ENCODE peak calls at places on chromosomes 12 and 14, in nine cellular contexts. One of them, this sample, is unnamed. For H3K4me1, the result is how much of the 10 kb centered on the place peaks cover.

GRCh38 chr14:53638966-53639365 is 317.7 kb downstream of the BMP4 start:
- DNase-seq in heart right ventricle: no peak
- DNase-seq in uterus: no peak
- DNase-seq in ascending aorta: no peak
- DNase-seq in left lung: no peak
- DNase-seq in neural progenitor cell: no peak
- DNase-seq in prostate gland: no peak
- DNase-seq in ovary: no peak
- DNase-seq in CD8-positive, alpha-beta T cell: no peak
- DNase-seq in this sample: no peak

GRCh38 chr12:3049176-3049575 is 28.0 kb upstream of the TSPAN9 start:
- DNase-seq in CD8-positive, alpha-beta T cell: no peak
- DNase-seq in neural progenitor cell: no peak
- DNase-seq in uterus: no peak
- DNase-seq in ovary: no peak
- DNase-seq in left lung: no peak
- DNase-seq in ascending aorta: no peak
- DNase-seq in heart right ventricle: no peak
- DNase-seq in prostate gland: no peak
- DNase-seq in this sample: no peak

GRCh38 chr12:108823804-108824203 is 33.6 kb downstream of the SSH1 start:
- DNase-seq in neural progenitor cell: no peak
- DNase-seq in ovary: no peak
- DNase-seq in CD8-positive, alpha-beta T cell: no peak
- DNase-seq in ascending aorta: no peak
- DNase-seq in prostate gland: no peak
- DNase-seq in uterus: no peak
- DNase-seq in left lung: no peak
- DNase-seq in heart right ventricle: no peak
- DNase-seq in this sample: no peak

GRCh38 chr12:19799216-19799615 is 359.9 kb downstream of the AEBP2 start:
- DNase-seq in uterus: no peak
- DNase-seq in left lung: no peak
- DNase-seq in heart right ventricle: no peak
- DNase-seq in CD8-positive, alpha-beta T cell: no peak
- DNase-seq in ovary: no peak
- DNase-seq in prostate gland: no peak
- DNase-seq in ascending aorta: no peak
- DNase-seq in neural progenitor cell: no peak
- DNase-seq in this sample: no peak

GRCh38 chr14:67522270-67522669 is 10.8 kb upstream of the PLEKHH1 start:
- DNase-seq in prostate gland: no peak
- DNase-seq in left lung: no peak
- DNase-seq in heart right ventricle: no peak
- DNase-seq in neural progenitor cell: peak
- DNase-seq in ascending aorta: no peak
- DNase-seq in uterus: no peak
- DNase-seq in ovary: no peak
- DNase-seq in CD8-positive, alpha-beta T cell: no peak
- DNase-seq in this sample: no peak

GRCh38 chr12:117119592-117120198 is 20.5 kb upstream of the TESC start:
- DNase-seq in left lung: no peak
- DNase-seq in neural progenitor cell: peak
- DNase-seq in CD8-positive, alpha-beta T cell: no peak
- DNase-seq in ovary: no peak
- DNase-seq in prostate gland: no peak
- DNase-seq in heart right ventricle: no peak
- DNase-seq in ascending aorta: no peak
- DNase-seq in uterus: no peak
- DNase-seq in this sample: no peak

GRCh38 chr12:56082967-56083366 is 3.0 kb downstream of the ERBB3 start:
- DNase-seq in neural progenitor cell: no peak
- DNase-seq in ovary: no peak
- DNase-seq in left lung: no peak
- DNase-seq in heart right ventricle: no peak
- DNase-seq in ascending aorta: no peak
- DNase-seq in uterus: no peak
- DNase-seq in CD8-positive, alpha-beta T cell: no peak
- DNase-seq in prostate gland: no peak
- DNase-seq in this sample: no peak

GRCh38 chr12:53543539-53543938 is 36.3 kb upstream of the NPFF start:
- DNase-seq in CD8-positive, alpha-beta T cell: peak
- DNase-seq in heart right ventricle: peak
- DNase-seq in left lung: no peak
- DNase-seq in prostate gland: peak
- DNase-seq in ovary: peak
- DNase-seq in uterus: peak
- DNase-seq in ascending aorta: no peak
- DNase-seq in neural progenitor cell: peak
- DNase-seq in this sample: peak

GRCh38 chr12:9883175-9883574 is 1.9 kb downstream of the KLRF2 start:
- DNase-seq in prostate gland: peak
- DNase-seq in CD8-positive, alpha-beta T cell: no peak
- DNase-seq in left lung: no peak
- DNase-seq in ascending aorta: no peak
- DNase-seq in ovary: no peak
- DNase-seq in neural progenitor cell: no peak
- DNase-seq in uterus: no peak
- DNase-seq in heart right ventricle: no peak
- DNase-seq in this sample: no peak

GRCh38 chr14:54480830-54481562 is 7.8 kb downstream of the GMFB start:
- DNase-seq in neural progenitor cell: no peak
- DNase-seq in ovary: no peak
- DNase-seq in ascending aorta: no peak
- DNase-seq in left lung: no peak
- DNase-seq in prostate gland: no peak
- DNase-seq in CD8-positive, alpha-beta T cell: no peak
- DNase-seq in uterus: no peak
- DNase-seq in heart right ventricle: no peak
- DNase-seq in this sample: no peak

GRCh38 chr14:68556253-68556652 is 236.6 kb downstream of the ZFP36L1 start:
- DNase-seq in left lung: no peak
- DNase-seq in ovary: no peak
- DNase-seq in prostate gland: no peak
- DNase-seq in uterus: peak
- DNase-seq in neural progenitor cell: no peak
- DNase-seq in CD8-positive, alpha-beta T cell: no peak
- DNase-seq in heart right ventricle: no peak
- DNase-seq in ascending aorta: no peak
- DNase-seq in this sample: no peak

GRCh38 chr12:2384533-2385328 is 331.9 kb downstream of the CACNA1C start:
- DNase-seq in uterus: peak
- DNase-seq in left lung: no peak
- DNase-seq in heart right ventricle: peak
- DNase-seq in ascending aorta: no peak
- DNase-seq in prostate gland: no peak
- DNase-seq in neural progenitor cell: no peak
- DNase-seq in ovary: peak
- DNase-seq in CD8-positive, alpha-beta T cell: no peak
- DNase-seq in this sample: no peak

DNA sequence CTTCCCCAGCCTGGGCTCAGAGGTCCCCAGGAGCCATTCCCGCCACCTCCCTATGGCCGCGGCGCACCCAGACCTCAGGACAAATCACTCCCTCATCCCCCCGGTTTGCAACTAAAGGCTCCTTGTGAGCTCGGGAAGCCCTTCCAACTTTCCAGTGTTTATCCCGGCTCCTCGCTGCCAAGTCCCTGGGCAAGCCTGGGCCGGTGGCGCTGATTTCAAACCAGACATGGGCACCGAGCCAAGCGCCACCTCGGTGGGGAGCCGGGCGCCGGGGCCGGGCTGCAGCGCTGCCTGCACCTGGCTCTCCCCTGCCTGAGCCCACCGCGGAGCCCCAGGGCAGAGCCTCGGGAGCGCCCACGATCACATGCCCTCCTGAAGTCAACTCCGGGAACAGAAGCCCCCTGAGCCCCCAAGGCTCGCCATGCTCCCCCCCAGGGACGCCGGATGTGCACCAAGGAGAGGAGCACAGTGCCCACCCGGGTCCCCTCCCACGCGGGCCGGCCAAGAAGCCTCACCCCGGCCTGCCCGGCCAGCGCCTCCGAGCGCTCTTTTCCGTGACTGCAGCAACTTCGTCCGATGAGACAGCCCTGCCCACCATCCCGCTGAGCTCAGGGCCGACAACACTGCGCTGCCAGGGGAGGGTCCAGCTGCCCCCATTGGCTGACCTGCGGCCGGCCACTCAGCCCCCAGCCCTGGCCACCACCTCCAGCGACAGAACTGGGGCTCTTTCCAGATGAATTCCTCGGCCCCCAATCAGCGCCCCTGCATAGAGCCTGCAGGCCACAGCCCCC is 50.0 kb downstream of the NCOR2 start:
- DNase-seq in heart right ventricle: peak
- DNase-seq in ovary: peak
- DNase-seq in uterus: peak
- DNase-seq in neural progenitor cell: no peak
- DNase-seq in left lung: peak
- DNase-seq in ascending aorta: peak
- DNase-seq in prostate gland: peak
- DNase-seq in CD8-positive, alpha-beta T cell: no peak
- DNase-seq in this sample: peak
- H3K4me3 ChIP-seq in heart right ventricle: peak
- H3K4me3 ChIP-seq in ovary: peak
- H3K4me3 ChIP-seq in uterus: peak
- H3K4me3 ChIP-seq in neural progenitor cell: no peak
- H3K4me3 ChIP-seq in left lung: peak
- H3K4me3 ChIP-seq in ascending aorta: peak
- H3K4me3 ChIP-seq in prostate gland: peak
- H3K4me3 ChIP-seq in CD8-positive, alpha-beta T cell: no peak
- H3K4me3 ChIP-seq in this sample: peak

DNA sequence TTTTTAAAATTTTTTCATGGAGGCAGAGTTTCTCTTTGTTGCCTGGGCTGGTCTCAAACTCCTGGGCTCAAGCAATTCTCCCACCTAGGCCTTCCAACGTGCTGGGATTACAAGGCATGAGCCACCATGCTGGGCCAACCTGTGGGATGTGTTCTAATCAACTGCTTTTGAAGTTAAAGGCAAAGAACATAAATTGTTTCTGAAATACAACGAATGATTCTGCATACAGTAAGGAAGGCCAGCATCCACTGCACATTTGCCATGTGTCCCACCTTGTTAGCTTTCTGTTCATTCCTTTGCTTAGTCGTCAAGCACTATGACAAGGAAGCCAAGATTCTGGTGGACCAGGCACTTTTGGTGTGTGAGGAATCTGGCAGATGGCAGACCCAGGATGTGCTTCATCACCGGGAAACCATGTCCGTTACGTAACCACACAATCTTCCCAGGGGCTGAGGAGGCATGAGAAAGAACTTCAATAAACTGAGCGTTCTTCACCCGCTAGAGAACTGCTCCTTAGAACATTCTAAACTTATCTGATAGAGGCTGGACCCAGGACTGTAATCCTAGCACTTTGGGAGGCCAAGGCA is 24.5 kb downstream of the MOK start:
- DNase-seq in left lung: no peak
- DNase-seq in heart right ventricle: no peak
- DNase-seq in uterus: no peak
- DNase-seq in ovary: no peak
- DNase-seq in neural progenitor cell: no peak
- DNase-seq in CD8-positive, alpha-beta T cell: no peak
- DNase-seq in prostate gland: no peak
- DNase-seq in ascending aorta: no peak
- DNase-seq in this sample: no peak
- H3K4me1 ChIP-seq in left lung: under half
- H3K4me1 ChIP-seq in heart right ventricle: under half
- H3K4me1 ChIP-seq in uterus: under half
- H3K4me1 ChIP-seq in ovary: under half
- H3K4me1 ChIP-seq in neural progenitor cell: under half
- H3K4me1 ChIP-seq in CD8-positive, alpha-beta T cell: under half
- H3K4me1 ChIP-seq in prostate gland: under half
- H3K4me1 ChIP-seq in ascending aorta: under half
- H3K4me1 ChIP-seq in this sample: under half

GRCh38 chr12:68331500-68331868 is 678 bp downstream of the MDM1 start:
- DNase-seq in left lung: no peak
- DNase-seq in prostate gland: no peak
- DNase-seq in ovary: no peak
- DNase-seq in neural progenitor cell: no peak
- DNase-seq in ascending aorta: no peak
- DNase-seq in uterus: no peak
- DNase-seq in heart right ventricle: no peak
- DNase-seq in CD8-positive, alpha-beta T cell: no peak
- DNase-seq in this sample: no peak

GRCh38 chr12:68335462-68335861 is 3.3 kb upstream of the MDM1 start:
- DNase-seq in left lung: no peak
- DNase-seq in ascending aorta: no peak
- DNase-seq in uterus: no peak
- DNase-seq in neural progenitor cell: no peak
- DNase-seq in heart right ventricle: no peak
- DNase-seq in prostate gland: no peak
- DNase-seq in CD8-positive, alpha-beta T cell: no peak
- DNase-seq in ovary: no peak
- DNase-seq in this sample: no peak

GRCh38 chr12:68332726-68333630 is 816 bp upstream of the MDM1 start:
- DNase-seq in ovary: no peak
- DNase-seq in heart right ventricle: no peak
- DNase-seq in ascending aorta: no peak
- DNase-seq in CD8-positive, alpha-beta T cell: no peak
- DNase-seq in prostate gland: no peak
- DNase-seq in left lung: no peak
- DNase-seq in neural progenitor cell: no peak
- DNase-seq in uterus: no peak
- DNase-seq in this sample: no peak

GRCh38 chr12:68331869-68332725 is at the start of gene MDM1:
- DNase-seq in ovary: peak
- DNase-seq in prostate gland: peak
- DNase-seq in CD8-positive, alpha-beta T cell: peak
- DNase-seq in uterus: peak
- DNase-seq in ascending aorta: peak
- DNase-seq in heart right ventricle: peak
- DNase-seq in left lung: peak
- DNase-seq in neural progenitor cell: peak
- DNase-seq in this sample: peak

GRCh38 chr12:68334136-68334535 is 2.0 kb upstream of the MDM1 start:
- DNase-seq in ovary: no peak
- DNase-seq in CD8-positive, alpha-beta T cell: peak
- DNase-seq in prostate gland: no peak
- DNase-seq in uterus: no peak
- DNase-seq in neural progenitor cell: peak
- DNase-seq in left lung: no peak
- DNase-seq in ascending aorta: no peak
- DNase-seq in heart right ventricle: no peak
- DNase-seq in this sample: no peak
- TF ChIP-seq CTCF in ovary: no peak
- TF ChIP-seq CTCF in CD8-positive, alpha-beta T cell: no peak
- TF ChIP-seq CTCF in prostate gland: no peak
- TF ChIP-seq CTCF in uterus: no peak
- TF ChIP-seq CTCF in neural progenitor cell: peak
- TF ChIP-seq CTCF in left lung: no peak
- TF ChIP-seq CTCF in ascending aorta: no peak
- TF ChIP-seq CTCF in heart right ventricle: no peak
- TF ChIP-seq CTCF in this sample: no peak

DNA sequence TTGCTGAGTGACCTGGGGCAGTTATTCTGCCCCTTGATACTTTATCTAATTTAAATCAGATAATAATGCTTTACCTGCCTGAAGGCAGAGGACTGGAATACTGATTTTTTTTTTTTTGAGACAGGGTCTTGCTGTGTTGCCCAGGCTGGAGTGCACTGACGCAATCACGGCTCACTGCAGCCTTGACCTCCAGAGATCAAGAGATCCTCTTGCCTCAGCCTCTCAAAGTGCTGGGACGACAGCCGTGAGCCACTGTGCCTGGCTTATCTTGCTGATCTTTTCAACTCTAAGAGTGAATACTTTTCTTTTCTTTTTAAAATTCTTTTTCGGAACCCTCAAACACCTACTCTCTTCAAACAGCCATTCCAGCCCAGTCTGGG is 699 bp upstream of the B4GALNT3 start:
- DNase-seq in ascending aorta: no peak
- DNase-seq in neural progenitor cell: no peak
- DNase-seq in left lung: no peak
- DNase-seq in uterus: no peak
- DNase-seq in ovary: no peak
- DNase-seq in CD8-positive, alpha-beta T cell: no peak
- DNase-seq in prostate gland: no peak
- DNase-seq in heart right ventricle: no peak
- DNase-seq in this sample: no peak
- H3K4me3 ChIP-seq in ascending aorta: peak
- H3K4me3 ChIP-seq in neural progenitor cell: peak
- H3K4me3 ChIP-seq in left lung: peak
- H3K4me3 ChIP-seq in uterus: peak
- H3K4me3 ChIP-seq in ovary: peak
- H3K4me3 ChIP-seq in CD8-positive, alpha-beta T cell: no peak
- H3K4me3 ChIP-seq in prostate gland: no peak
- H3K4me3 ChIP-seq in heart right ventricle: no peak
- H3K4me3 ChIP-seq in this sample: no peak

This sample was measured in tibial nerve.